ENCODE peak calls at places on chromosomes 6 and 20, in four cellular contexts. U, S, A and G are unnamed samples.

GRCh38 chr6:125839471-125839870 is 48.7 kb downstream of the NCOA7 start:
- DNase-seq in U (no peak), S (no peak), A (no peak), G (no peak)

GRCh38 chr6:112485813-112486212 is 138.7 kb downstream of the RFPL4B start:
- DNase-seq in U (no peak), S (no peak), A (no peak), G (no peak)

GRCh38 chr20:29878281-29878741 is 1379.2 kb upstream of the DEFB115 start:
- DNase-seq in U (no peak), S (peak), A (peak), G (no peak)

GRCh38 chr6:13005994-13006393 is 289.4 kb downstream of the PHACTR1 start:
- DNase-seq in U (no peak), S (no peak), A (no peak), G (no peak)

GRCh38 chr20:48339147-48339985 is 488.4 kb downstream of the PREX1 start:
- DNase-seq in U (peak), S (no peak), A (no peak), G (no peak)

GRCh38 chr6:150652848-150653613 is 53.3 kb downstream of the PLEKHG1 start:
- DNase-seq in U (no peak), S (no peak), A (no peak), G (no peak)

GRCh38 chr6:46323312-46323965 is 152.7 kb upstream of the ENPP5 start:
- DNase-seq in U (no peak), S (no peak), A (no peak), G (no peak)

GRCh38 chr6:17705778-17706579 is 746 bp downstream of the NUP153 start:
- DNase-seq in U (no peak), S (no peak), A (peak), G (peak)

GRCh38 chr6:143953922-143954321 is 54.1 kb downstream of the PLAGL1 start:
- DNase-seq in U (no peak), S (no peak), A (no peak), G (no peak)

GRCh38 chr20:8974009-8974708 is 94.7 kb upstream of the PLCB4 start:
- DNase-seq in U (no peak), S (no peak), A (no peak), G (no peak)

GRCh38 chr20:49979030-49979832 is 3.5 kb upstream of the SNAI1 start:
- DNase-seq in U (no peak), S (peak), A (peak), G (peak)

GRCh38 chr6:65191412-65191811 is 515.6 kb downstream of the EYS start:
- DNase-seq in U (no peak), S (no peak), A (no peak), G (no peak)

GRCh38 chr6:32920610-32921188 is 20.1 kb downstream of the HLA-DMB start:
- DNase-seq in U (no peak), S (no peak), A (no peak), G (no peak)

DNA sequence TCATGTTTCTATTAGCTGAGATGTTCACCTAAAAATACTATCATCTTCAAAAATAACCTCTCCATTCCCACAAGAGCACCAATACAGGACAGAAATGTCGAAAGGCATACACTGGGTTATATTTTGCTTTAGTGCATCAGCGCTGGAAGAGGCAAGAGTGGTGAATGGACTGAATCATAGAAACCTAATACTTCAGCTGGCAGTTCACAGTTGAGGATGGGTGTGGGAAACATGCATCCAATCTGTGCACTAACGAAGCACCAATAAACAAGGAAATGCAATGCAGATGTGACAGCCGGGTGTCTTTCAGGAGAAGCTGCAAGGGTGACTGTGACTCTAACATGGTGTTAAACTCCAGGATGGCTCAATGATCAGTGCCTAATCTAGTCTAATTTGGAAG is 365.8 kb downstream of the ESR1 start:
- DNase-seq in U (no peak), S (no peak), A (no peak), G (no peak)
- TF ChIP-seq FOXM1 in U (no peak), S (no peak), A (no peak), G (no peak)

DNA sequence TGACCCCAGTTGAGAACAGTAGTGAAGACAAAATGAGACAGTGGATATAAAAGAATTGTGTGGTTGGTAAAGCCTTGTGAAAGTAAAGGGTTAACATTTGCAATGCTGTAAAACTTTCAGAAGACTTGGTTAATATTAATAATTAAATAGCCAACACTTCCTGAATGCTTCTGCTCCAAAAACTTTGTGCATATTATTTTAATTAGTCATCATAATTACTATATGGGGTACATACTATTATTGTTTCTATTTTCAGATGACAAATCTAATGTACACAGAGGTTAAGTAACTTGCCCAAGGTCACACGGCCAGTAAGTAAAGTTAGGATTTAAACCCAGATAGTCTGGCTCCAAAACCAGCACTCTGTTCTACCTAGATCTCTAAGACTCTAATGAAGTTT is 291.3 kb downstream of the OGFRL1 start:
- DNase-seq in U (no peak), S (no peak), A (no peak), G (no peak)
- TF ChIP-seq FOXK2 in U (no peak), S (no peak), A (no peak), G (no peak)

DNA sequence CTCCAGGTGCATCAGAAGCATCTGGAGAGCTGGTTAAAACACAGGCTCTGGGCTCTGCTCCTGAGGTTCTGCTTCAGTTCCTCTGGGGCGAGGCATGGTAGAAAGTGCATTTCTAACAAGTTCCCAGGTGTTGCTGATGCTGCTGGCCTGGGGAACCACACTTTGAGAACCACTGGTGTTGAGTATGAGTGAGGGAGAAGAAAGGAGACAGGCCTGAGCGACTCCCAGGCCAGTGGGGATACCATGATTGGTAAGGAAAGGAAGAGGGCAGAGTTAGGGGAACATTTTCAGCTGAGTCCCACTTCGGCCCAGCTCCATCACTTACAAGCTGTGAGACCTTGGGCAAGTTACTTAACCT is 36.8 kb downstream of the KIAA1755 start:
- DNase-seq in U (no peak), S (no peak), A (no peak), G (no peak)
- TF ChIP-seq FOXM1 in U (no peak), S (no peak), A (no peak), G (no peak)

DNA sequence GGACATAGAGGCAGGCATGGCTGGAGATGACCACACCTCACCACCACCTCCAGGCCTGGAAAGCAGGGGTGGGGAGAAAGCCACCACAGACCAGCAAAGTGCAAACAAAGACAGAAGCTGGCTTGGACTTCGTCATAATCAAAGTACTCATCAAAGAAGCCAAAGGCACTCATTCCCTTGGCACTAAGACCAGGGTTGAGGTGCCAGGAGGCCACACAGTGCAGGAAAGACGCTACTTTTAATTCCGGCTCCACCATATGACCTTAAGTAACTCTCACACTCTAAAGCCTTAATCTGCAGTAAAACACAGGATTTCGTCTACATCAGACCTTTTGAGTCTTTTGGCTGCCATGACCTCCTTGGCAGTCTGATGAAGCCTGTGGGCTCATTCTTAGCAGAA is 123.1 kb downstream of the HIVEP2 start:
- DNase-seq in U (no peak), S (no peak), A (no peak), G (no peak)
- TF ChIP-seq FOXK2 in U (no peak), S (no peak), A (no peak), G (no peak)